ENCODE peak calls at places on chromosomes 7 and 10, in eight cellular contexts. N, A, C, Z, X, V, Y and U are unnamed samples.

GRCh38 chr10:68154211-68154497 is 44.9 kb downstream of the MYPN start:
- DNase-seq in N (peak; percentile 15), A (peak; percentile 40), C (no peak), Z (no peak), X (no peak), V (no peak), Y (no peak), U (no peak)

GRCh38 chr10:50988792-50989191 is 85.5 kb upstream of the PRKG1 start:
- DNase-seq in N (peak; percentile 42), A (no peak), C (no peak), Z (no peak), X (no peak), V (no peak), Y (no peak), U (no peak)

GRCh38 chr7:1364068-1364905 is 95.0 kb downstream of the MICALL2 start:
- DNase-seq in N (no peak), A (no peak), C (no peak), Z (no peak), X (no peak), V (no peak), Y (peak; percentile 68), U (no peak)

GRCh38 chr7:114865564-114865963 is 56.3 kb upstream of the MDFIC start:
- DNase-seq in N (peak; percentile 55), A (peak; percentile 54), C (peak; percentile 52), Z (peak; percentile 60), X (peak; percentile 67), V (no peak), Y (peak; percentile 5), U (no peak)

GRCh38 chr7:22885824-22886255 is 63.2 kb upstream of the TOMM7 start:
- DNase-seq in N (no peak), A (no peak), C (no peak), Z (peak; percentile 96), X (no peak), V (no peak), Y (no peak), U (no peak)

GRCh38 chr10:123550680-123551096 is 115.5 kb upstream of the GPR26 start:
- DNase-seq in N (no peak), A (no peak), C (no peak), Z (no peak), X (no peak), V (no peak), Y (peak; percentile 66), U (peak; percentile 81)

GRCh38 chr7:103821105-103821504 is 168.4 kb downstream of the RELN start:
- DNase-seq in N (no peak), A (no peak), C (no peak), Z (no peak), X (no peak), V (no peak), Y (no peak), U (no peak)

GRCh38 chr10:51273572-51273971 is 199.3 kb downstream of the PRKG1 start:
- DNase-seq in N (no peak), A (no peak), C (no peak), Z (no peak), X (no peak), V (no peak), Y (no peak), U (no peak)

GRCh38 chr7:155308330-155309020 is 10.8 kb downstream of the INSIG1 start:
- DNase-seq in N (no peak), A (no peak), C (no peak), Z (no peak), X (no peak), V (no peak), Y (no peak), U (no peak)

GRCh38 chr7:75563171-75563570 is 71.1 kb downstream of the SPDYE5 start:
- DNase-seq in N (no peak), A (no peak), C (no peak), Z (no peak), X (no peak), V (no peak), Y (no peak), U (no peak)

GRCh38 chr10:11024596-11024995 is 6.9 kb downstream of the CELF2 start:
- DNase-seq in N (peak; percentile 42), A (no peak), C (no peak), Z (no peak), X (no peak), V (no peak), Y (no peak), U (no peak)

GRCh38 chr10:30820282-30820991 is 190.9 kb upstream of the LYZL2 start:
- DNase-seq in N (peak; percentile 94), A (no peak), C (no peak), Z (no peak), X (peak; percentile 10), V (no peak), Y (no peak), U (no peak)

GRCh38 chr7:141123522-141123921 is 49.7 kb downstream of the TMEM178B start:
- DNase-seq in N (no peak), A (no peak), C (no peak), Z (no peak), X (no peak), V (no peak), Y (no peak), U (no peak)

GRCh38 chr10:71761541-71762113 is 11.7 kb downstream of the VSIR start:
- DNase-seq in N (no peak), A (no peak), C (no peak), Z (no peak), X (no peak), V (no peak), Y (peak; percentile 79), U (no peak)

GRCh38 chr7:25862993-25863726 is 288.8 kb upstream of the NFE2L3 start:
- DNase-seq in N (no peak), A (no peak), C (no peak), Z (no peak), X (no peak), V (no peak), Y (no peak), U (no peak)

GRCh38 chr7:140609646-140610045 is 31.0 kb downstream of the DENND2A start:
- DNase-seq in N (no peak), A (no peak), C (no peak), Z (no peak), X (no peak), V (no peak), Y (no peak), U (no peak)